ENCODE peak calls at places on chromosomes 7 and 10, in seven cellular contexts. I is fibroblast of pulmonary artery; X is tibial nerve; J is fibroblast of mammary gland; R is progenitor cell of endocrine pancreas; V is activated CD8-positive, alpha-beta T cell treated with anti-CD3 and anti-CD28 coated beads for 36 hours; L is endodermal cell. G is an unnamed sample.

GRCh38 chr10:125266966-125267365 is 106.6 kb upstream of the CTBP2 start:
- DNase-seq in J (no peak), L (peak), R (no peak), X (no peak), I (no peak), V (no peak), G (no peak)

GRCh38 chr7:145692237-145692950 is 424.2 kb upstream of the CNTNAP2 start:
- DNase-seq in X (no peak), J (peak), L (peak), R (no peak), I (peak), V (no peak), G (no peak)

GRCh38 chr10:131706476-131706875 is 194.3 kb upstream of the PPP2R2D start:
- DNase-seq in I (no peak), J (no peak), X (no peak), R (no peak), L (peak), V (no peak), G (no peak)

GRCh38 chr10:126504051-126504760 is 115.9 kb upstream of the ADAM12 start:
- DNase-seq in V (no peak), R (peak), J (peak), I (peak), L (peak), X (peak), G (no peak)

GRCh38 chr10:43409385-43410109 is 561 bp upstream of the HNRNPF start:
- DNase-seq in I (no peak), J (peak), L (no peak), V (peak), X (no peak), R (no peak), G (no peak)

GRCh38 chr7:153006452-153006851 is 246.9 kb downstream of the ACTR3B start:
- DNase-seq in L (no peak), I (no peak), X (no peak), V (no peak), J (no peak), R (no peak), G (no peak)

GRCh38 chr7:28807396-28807994 is 150.6 kb downstream of the TRIL start:
- DNase-seq in J (no peak), R (no peak), L (no peak), I (no peak), X (no peak), V (no peak), G (no peak)

GRCh38 chr10:6382081-6382480 is 179.3 kb downstream of the PFKFB3 start:
- DNase-seq in I (peak), X (peak), V (peak), J (peak), R (no peak), L (no peak), G (no peak)

GRCh38 chr10:4720463-4720862 is 105.5 kb upstream of the AKR1E2 start:
- DNase-seq in V (no peak), X (no peak), R (no peak), I (peak), L (no peak), J (peak), G (no peak)

GRCh38 chr10:43227911-43228782 is 38.7 kb downstream of the RASGEF1A start:
- DNase-seq in I (no peak), V (no peak), L (peak), J (no peak), X (no peak), R (peak), G (peak)

GRCh38 chr10:124648738-124649137 is 95.4 kb downstream of the FAM53B start:
- DNase-seq in X (peak), I (peak), V (peak), R (no peak), L (no peak), J (peak), G (no peak)

GRCh38 chr10:17375936-17376584 is 78.3 kb downstream of the ST8SIA6 start:
- DNase-seq in J (peak), I (peak), V (peak), L (peak), X (no peak), R (no peak), G (no peak)

GRCh38 chr10:30645340-30645827 is 15.8 kb upstream of the LYZL2 start:
- DNase-seq in R (no peak), L (peak), I (peak), V (peak), J (peak), X (no peak), G (no peak)

GRCh38 chr10:50937230-50937907 is 51.9 kb upstream of the A1CF start:
- DNase-seq in L (no peak), V (no peak), R (no peak), J (peak), X (no peak), I (peak), G (no peak)

GRCh38 chr7:139914861-139915300 is 85.8 kb downstream of the TBXAS1 start:
- DNase-seq in R (no peak), J (no peak), V (no peak), L (no peak), I (no peak), X (no peak), G (no peak)

GRCh38 chr7:81753392-81753791 is 16.5 kb downstream of the HGF start:
- DNase-seq in X (no peak), J (no peak), I (no peak), L (no peak), R (no peak), V (no peak), G (no peak)

GRCh38 chr10:87862644-87863101 is 660 bp downstream of the KLLN start:
- DNase-seq in R (no peak), L (no peak), J (no peak), X (no peak), V (peak), I (no peak), G (no peak)

GRCh38 chr7:121042195-121042594 is 53.7 kb downstream of the CPED1 start:
- DNase-seq in J (no peak), L (no peak), V (no peak), R (no peak), X (no peak), I (no peak), G (no peak)

GRCh38 chr7:96952974-96953391 is 52.4 kb upstream of the DLX6 start:
- DNase-seq in J (peak), I (peak), X (no peak), V (no peak), L (no peak), R (no peak), G (no peak)

GRCh38 chr10:122590158-122590557 is 29.6 kb downstream of the DMBT1 start:
- DNase-seq in I (no peak), L (no peak), V (no peak), R (no peak), X (no peak), J (no peak), G (no peak)

GRCh38 chr7:117949232-117949631 is 76.0 kb upstream of the CTTNBP2 start:
- DNase-seq in V (no peak), L (no peak), R (no peak), X (no peak), J (peak), I (no peak), G (no peak)

GRCh38 chr7:55903985-55904759 is 16.9 kb downstream of the ZNF713 start:
- DNase-seq in X (no peak), J (no peak), V (no peak), R (no peak), I (no peak), L (no peak), G (no peak)

GRCh38 chr7:27131390-27131819 is 848 bp upstream of the HOXA4 start:
- DNase-seq in L (no peak), R (no peak), V (no peak), I (no peak), J (no peak), X (no peak), G (no peak)

GRCh38 chr7:27133409-27134157 is 3.0 kb upstream of the HOXA4 start:
- DNase-seq in R (no peak), V (no peak), X (no peak), I (no peak), J (no peak), L (no peak), G (peak)

GRCh38 chr7:27132214-27132613 is 1.7 kb upstream of the HOXA4 start:
- DNase-seq in I (no peak), L (no peak), V (no peak), X (no peak), R (no peak), J (no peak), G (no peak)

GRCh38 chr7:27132978-27133377 is 2.4 kb upstream of the HOXA4 start:
- DNase-seq in X (no peak), V (no peak), J (no peak), I (no peak), L (no peak), R (no peak), G (no peak)

DNA sequence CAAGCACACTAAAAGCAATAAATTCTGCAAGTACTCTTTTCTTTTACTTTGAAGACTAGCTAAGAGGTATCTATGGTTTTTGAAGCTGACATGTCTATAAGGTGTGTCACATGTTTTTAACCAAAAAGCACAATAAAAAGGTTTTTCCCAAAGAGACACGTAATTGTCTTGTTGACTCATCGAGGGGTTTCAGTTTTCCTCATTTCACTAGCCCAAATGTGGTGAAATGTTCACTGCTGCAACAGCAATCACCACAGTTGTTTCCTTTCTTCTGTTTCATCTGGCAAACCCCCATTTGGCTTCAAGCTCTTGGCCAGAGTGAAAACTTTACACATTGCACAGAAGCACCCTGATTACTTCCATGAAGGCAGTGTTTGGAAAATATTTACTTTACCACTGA is 3.8 kb upstream of the HOXA4 start:
- DNase-seq in L (no peak), X (peak), V (peak), R (no peak), I (peak), J (peak), G (peak)
- TF ChIP-seq CTCF in L (no peak), X (no peak), V (no peak), R (no peak), I (no peak), J (no peak), G (no peak)

GRCh38 chr7:155229548-155230168 is 68.0 kb upstream of the INSIG1 start:
- DNase-seq in J (no peak), I (no peak), L (no peak), R (no peak), V (no peak), X (no peak), G (no peak)

GRCh38 chr7:155231241-155231800 is 66.4 kb upstream of the INSIG1 start:
- DNase-seq in J (no peak), R (no peak), X (no peak), I (no peak), V (no peak), L (no peak), G (no peak)

GRCh38 chr7:155228459-155228845 is 69.2 kb upstream of the INSIG1 start:
- DNase-seq in I (peak), V (no peak), R (no peak), X (no peak), L (no peak), J (peak), G (no peak)

GRCh38 chr7:155228894-155229293 is 68.8 kb upstream of the INSIG1 start:
- DNase-seq in X (no peak), J (no peak), I (no peak), L (no peak), V (no peak), R (no peak), G (no peak)

GRCh38 chr7:155230169-155230593 is 67.5 kb upstream of the INSIG1 start:
- DNase-seq in R (no peak), L (peak), X (no peak), J (peak), I (peak), V (no peak), G (no peak)
- TF ChIP-seq CTCF in R (no peak), L (no peak), X (no peak), J (no peak), I (no peak), V (no peak), G (no peak)

GRCh38 chr10:32139223-32140073 is 83.2 kb upstream of the KIF5B start:
- DNase-seq in X (peak), L (peak), R (no peak), J (peak), V (peak), I (peak), G (peak)
- TF ChIP-seq CTCF in X (no peak), L (no peak), R (no peak), J (peak), V (no peak), I (peak), G (no peak)

GRCh38 chr10:1100691-1101368 is 44.6 kb downstream of the WDR37 start:
- DNase-seq in V (no peak), I (no peak), X (no peak), L (peak), R (no peak), J (no peak), G (no peak)
- TF ChIP-seq CTCF in V (no peak), I (no peak), X (no peak), L (peak), R (peak), J (no peak), G (no peak)

DNA sequence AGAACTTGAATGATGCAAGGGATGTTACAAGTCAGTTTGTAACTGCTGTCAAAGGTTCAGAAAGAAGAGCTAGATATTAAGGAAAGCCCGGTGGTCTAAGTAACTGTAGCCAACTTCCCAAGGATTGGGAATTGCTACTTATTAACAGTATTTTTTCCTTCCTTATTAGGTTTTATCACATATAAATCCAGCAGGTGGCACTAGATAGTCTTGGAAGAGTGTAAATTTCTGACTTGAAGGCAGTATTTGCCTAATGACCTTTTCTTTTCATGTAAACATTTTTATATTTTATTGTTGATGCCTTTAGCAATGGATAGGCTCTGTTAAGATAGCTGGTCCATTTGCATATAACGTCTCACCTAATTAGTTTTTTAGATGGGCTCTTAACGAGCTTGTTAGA is 51.2 kb downstream of the ANLN start:
- DNase-seq in J (peak), X (no peak), L (no peak), R (no peak), I (peak), V (no peak), G (no peak)
- TF ChIP-seq CTCF in J (peak), X (peak), L (peak), R (peak), I (peak), V (peak), G (no peak)

DNA sequence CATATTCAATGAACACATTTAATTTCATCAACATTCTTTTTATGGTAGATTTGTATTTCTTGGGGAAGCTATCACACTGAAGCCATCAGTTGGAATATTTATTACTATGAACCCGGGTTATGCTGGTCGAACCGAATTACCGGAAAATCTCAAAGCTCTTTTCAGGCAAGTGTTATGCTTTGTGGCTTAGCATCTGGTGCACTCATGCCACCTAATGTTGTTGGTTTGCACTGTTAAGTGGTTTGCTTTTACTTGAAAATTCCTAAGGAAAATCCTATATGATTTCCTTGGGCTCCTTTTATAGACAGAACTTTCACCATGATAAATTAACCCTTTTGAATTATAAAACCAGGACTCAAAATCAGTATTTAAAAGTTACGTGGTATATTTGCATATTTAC is 147.9 kb downstream of the DNAH11 start:
- DNase-seq in R (no peak), V (no peak), L (no peak), J (no peak), I (peak), X (no peak), G (no peak)
- TF ChIP-seq CTCF in R (no peak), V (no peak), L (peak), J (no peak), I (peak), X (no peak), G (no peak)